ENCODE peak calls at places on chromosomes 13 and 19, in six cellular contexts. One of them, this sample, is unnamed.

GRCh38 chr19:34692541-34692940 is 15.1 kb downstream of the ZNF302 start:
- DNase-seq in fibroblast of pulmonary artery: no peak
- DNase-seq in psoas muscle: no peak
- DNase-seq in retinal pigment epithelial cell: no peak
- DNase-seq in GM06990: no peak
- DNase-seq in BE2C: no peak
- DNase-seq in this sample: no peak

GRCh38 chr19:56270676-56271075 is 1.9 kb upstream of the EDDM13 start:
- DNase-seq in fibroblast of pulmonary artery: no peak
- DNase-seq in psoas muscle: no peak
- DNase-seq in retinal pigment epithelial cell: no peak
- DNase-seq in GM06990: no peak
- DNase-seq in BE2C: no peak
- DNase-seq in this sample: no peak

GRCh38 chr19:49301165-49301865 is 23.7 kb downstream of the SLC6A16 start:
- DNase-seq in fibroblast of pulmonary artery: peak; percentile 69
- DNase-seq in psoas muscle: peak; percentile 81
- DNase-seq in retinal pigment epithelial cell: peak; percentile 4
- DNase-seq in GM06990: peak; percentile 50
- DNase-seq in BE2C: peak; percentile 85
- DNase-seq in this sample: peak; percentile 76

GRCh38 chr13:27132538-27132937 is 39.1 kb downstream of the USP12 start:
- DNase-seq in fibroblast of pulmonary artery: no peak
- DNase-seq in psoas muscle: no peak
- DNase-seq in retinal pigment epithelial cell: no peak
- DNase-seq in GM06990: peak; percentile 45
- DNase-seq in BE2C: no peak
- DNase-seq in this sample: no peak

GRCh38 chr13:27960362-27961226 is 8.5 kb downstream of the CDX2 start:
- DNase-seq in fibroblast of pulmonary artery: peak; percentile 31
- DNase-seq in psoas muscle: no peak
- DNase-seq in retinal pigment epithelial cell: no peak
- DNase-seq in GM06990: peak; percentile 47
- DNase-seq in BE2C: no peak
- DNase-seq in this sample: peak; percentile 43

GRCh38 chr19:49843265-49843664 is 7.7 kb upstream of the PTOV1 start:
- DNase-seq in fibroblast of pulmonary artery: no peak
- DNase-seq in psoas muscle: no peak
- DNase-seq in retinal pigment epithelial cell: no peak
- DNase-seq in GM06990: no peak
- DNase-seq in BE2C: no peak
- DNase-seq in this sample: no peak

GRCh38 chr19:46984077-46985010 is 35.3 kb upstream of the NPAS1 start:
- DNase-seq in fibroblast of pulmonary artery: peak; percentile 91
- DNase-seq in psoas muscle: peak; percentile 69
- DNase-seq in retinal pigment epithelial cell: no peak
- DNase-seq in GM06990: no peak
- DNase-seq in BE2C: peak; percentile 48
- DNase-seq in this sample: peak; percentile 81

GRCh38 chr13:106385669-106386068 is 149.8 kb downstream of the EFNB2 start:
- DNase-seq in fibroblast of pulmonary artery: no peak
- DNase-seq in psoas muscle: no peak
- DNase-seq in retinal pigment epithelial cell: no peak
- DNase-seq in GM06990: no peak
- DNase-seq in BE2C: no peak
- DNase-seq in this sample: no peak

GRCh38 chr19:4575978-4576933 is 16.8 kb upstream of the SEMA6B start:
- DNase-seq in fibroblast of pulmonary artery: peak; percentile 73
- DNase-seq in psoas muscle: peak; percentile 80
- DNase-seq in retinal pigment epithelial cell: no peak
- DNase-seq in GM06990: no peak
- DNase-seq in BE2C: peak; percentile 84
- DNase-seq in this sample: peak; percentile 74

GRCh38 chr13:76522083-76522755 is 364.0 kb downstream of the KCTD12 start:
- DNase-seq in fibroblast of pulmonary artery: peak; percentile 43
- DNase-seq in psoas muscle: no peak
- DNase-seq in retinal pigment epithelial cell: no peak
- DNase-seq in GM06990: no peak
- DNase-seq in BE2C: peak; percentile 64
- DNase-seq in this sample: peak; percentile 70

GRCh38 chr13:44218501-44219240 is 155.0 kb upstream of the SERP2 start:
- DNase-seq in fibroblast of pulmonary artery: peak; percentile 67
- DNase-seq in psoas muscle: peak; percentile 84
- DNase-seq in retinal pigment epithelial cell: no peak
- DNase-seq in GM06990: no peak
- DNase-seq in BE2C: no peak
- DNase-seq in this sample: peak; percentile 57

GRCh38 chr13:44867825-44868224 is 121.4 kb downstream of the NUFIP1 start:
- DNase-seq in fibroblast of pulmonary artery: peak; percentile 34
- DNase-seq in psoas muscle: no peak
- DNase-seq in retinal pigment epithelial cell: no peak
- DNase-seq in GM06990: no peak
- DNase-seq in BE2C: no peak
- DNase-seq in this sample: peak; percentile 51

GRCh38 chr19:35717665-35718344 is at the start of gene KMT2B:
- DNase-seq in fibroblast of pulmonary artery: no peak
- DNase-seq in psoas muscle: peak; percentile 98
- DNase-seq in retinal pigment epithelial cell: no peak
- DNase-seq in GM06990: peak; percentile 98
- DNase-seq in BE2C: no peak
- DNase-seq in this sample: no peak

GRCh38 chr13:80584306-80584705 is 243.4 kb upstream of the SPRY2 start:
- DNase-seq in fibroblast of pulmonary artery: no peak
- DNase-seq in psoas muscle: no peak
- DNase-seq in retinal pigment epithelial cell: no peak
- DNase-seq in GM06990: no peak
- DNase-seq in BE2C: no peak
- DNase-seq in this sample: no peak

GRCh38 chr13:36885901-36886300 is 34.1 kb downstream of the SMAD9 start:
- DNase-seq in fibroblast of pulmonary artery: no peak
- DNase-seq in psoas muscle: no peak
- DNase-seq in retinal pigment epithelial cell: no peak
- DNase-seq in GM06990: no peak
- DNase-seq in BE2C: no peak
- DNase-seq in this sample: no peak

GRCh38 chr19:9008667-9009066 is 1.5 kb downstream of the MUC16 start:
- DNase-seq in fibroblast of pulmonary artery: no peak
- DNase-seq in psoas muscle: no peak
- DNase-seq in retinal pigment epithelial cell: no peak
- DNase-seq in GM06990: no peak
- DNase-seq in BE2C: no peak
- DNase-seq in this sample: no peak

GRCh38 chr13:41386206-41386605 is 71.1 kb upstream of the RGCC start:
- DNase-seq in fibroblast of pulmonary artery: no peak
- DNase-seq in psoas muscle: no peak
- DNase-seq in retinal pigment epithelial cell: no peak
- DNase-seq in GM06990: no peak
- DNase-seq in BE2C: no peak
- DNase-seq in this sample: no peak

DNA sequence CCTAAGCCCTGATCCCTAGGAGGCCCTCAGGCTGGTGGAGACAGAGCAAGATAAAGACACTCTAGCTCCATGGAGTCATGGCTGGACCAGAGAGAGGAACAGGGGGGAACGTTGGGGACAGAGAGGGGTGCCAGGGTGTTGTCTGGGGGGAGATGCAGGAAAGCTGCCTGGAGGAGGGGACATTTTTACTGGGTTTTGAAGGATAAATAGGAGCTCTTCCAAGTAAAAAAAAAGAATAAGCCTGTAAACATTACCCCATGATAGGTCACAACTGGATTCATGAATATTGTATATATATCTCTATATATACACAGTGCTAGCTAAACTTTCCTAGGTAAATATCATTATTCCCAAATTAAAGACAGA is 714 bp downstream of the HSH2D start:
- DNase-seq in fibroblast of pulmonary artery: no peak
- DNase-seq in psoas muscle: no peak
- DNase-seq in retinal pigment epithelial cell: no peak
- DNase-seq in GM06990: no peak
- DNase-seq in BE2C: no peak
- DNase-seq in this sample: no peak
- H3K4me3 ChIP-seq in fibroblast of pulmonary artery: no peak overlapping the region
- H3K4me3 ChIP-seq in psoas muscle: no peak overlapping the region
- H3K4me3 ChIP-seq in retinal pigment epithelial cell: no peak overlapping the region
- H3K4me3 ChIP-seq in GM06990: peak overlapping the region; percentile 80
- H3K4me3 ChIP-seq in BE2C: no peak overlapping the region
- H3K4me3 ChIP-seq in this sample: no peak overlapping the region

GRCh38 chr19:32720936-32721250 is 1.3 kb downstream of the TDRD12 start:
- DNase-seq in fibroblast of pulmonary artery: no peak
- DNase-seq in psoas muscle: no peak
- DNase-seq in retinal pigment epithelial cell: no peak
- DNase-seq in GM06990: no peak
- DNase-seq in BE2C: no peak
- DNase-seq in this sample: no peak

GRCh38 chr19:32719611-32720059 is at the start of gene TDRD12:
- DNase-seq in fibroblast of pulmonary artery: no peak
- DNase-seq in psoas muscle: no peak
- DNase-seq in retinal pigment epithelial cell: no peak
- DNase-seq in GM06990: peak; percentile 17
- DNase-seq in BE2C: peak; percentile 17
- DNase-seq in this sample: peak; percentile 6

GRCh38 chr19:32717496-32717895 is 2.1 kb upstream of the TDRD12 start:
- DNase-seq in fibroblast of pulmonary artery: no peak
- DNase-seq in psoas muscle: no peak
- DNase-seq in retinal pigment epithelial cell: no peak
- DNase-seq in GM06990: no peak
- DNase-seq in BE2C: no peak
- DNase-seq in this sample: no peak

GRCh38 chr19:32718286-32718685 is 1.3 kb upstream of the TDRD12 start:
- DNase-seq in fibroblast of pulmonary artery: no peak
- DNase-seq in psoas muscle: no peak
- DNase-seq in retinal pigment epithelial cell: no peak
- DNase-seq in GM06990: no peak
- DNase-seq in BE2C: no peak
- DNase-seq in this sample: no peak

GRCh38 chr19:32720216-32720935 is 809 bp downstream of the TDRD12 start:
- DNase-seq in fibroblast of pulmonary artery: no peak
- DNase-seq in psoas muscle: no peak
- DNase-seq in retinal pigment epithelial cell: no peak
- DNase-seq in GM06990: no peak
- DNase-seq in BE2C: no peak
- DNase-seq in this sample: no peak
- TF ChIP-seq CTCF in fibroblast of pulmonary artery: no peak
- TF ChIP-seq CTCF in psoas muscle: no peak
- TF ChIP-seq CTCF in retinal pigment epithelial cell: no peak
- TF ChIP-seq CTCF in GM06990: no peak
- TF ChIP-seq CTCF in BE2C: no peak
- TF ChIP-seq CTCF in this sample: no peak

GRCh38 chr19:38434549-38435051 is 1.1 kb downstream of the RYR1 start:
- DNase-seq in fibroblast of pulmonary artery: no peak
- DNase-seq in psoas muscle: peak; percentile 95
- DNase-seq in retinal pigment epithelial cell: no peak
- DNase-seq in GM06990: no peak
- DNase-seq in BE2C: no peak
- DNase-seq in this sample: no peak

GRCh38 chr19:38430931-38431330 is 2.6 kb upstream of the RYR1 start:
- DNase-seq in fibroblast of pulmonary artery: no peak
- DNase-seq in psoas muscle: no peak
- DNase-seq in retinal pigment epithelial cell: no peak
- DNase-seq in GM06990: no peak
- DNase-seq in BE2C: no peak
- DNase-seq in this sample: no peak

GRCh38 chr19:38429811-38430156 is 3.7 kb upstream of the RYR1 start:
- DNase-seq in fibroblast of pulmonary artery: no peak
- DNase-seq in psoas muscle: no peak
- DNase-seq in retinal pigment epithelial cell: no peak
- DNase-seq in GM06990: no peak
- DNase-seq in BE2C: no peak
- DNase-seq in this sample: no peak

GRCh38 chr19:38437295-38437694 is 3.8 kb downstream of the RYR1 start:
- DNase-seq in fibroblast of pulmonary artery: no peak
- DNase-seq in psoas muscle: no peak
- DNase-seq in retinal pigment epithelial cell: no peak
- DNase-seq in GM06990: no peak
- DNase-seq in BE2C: no peak
- DNase-seq in this sample: no peak

DNA sequence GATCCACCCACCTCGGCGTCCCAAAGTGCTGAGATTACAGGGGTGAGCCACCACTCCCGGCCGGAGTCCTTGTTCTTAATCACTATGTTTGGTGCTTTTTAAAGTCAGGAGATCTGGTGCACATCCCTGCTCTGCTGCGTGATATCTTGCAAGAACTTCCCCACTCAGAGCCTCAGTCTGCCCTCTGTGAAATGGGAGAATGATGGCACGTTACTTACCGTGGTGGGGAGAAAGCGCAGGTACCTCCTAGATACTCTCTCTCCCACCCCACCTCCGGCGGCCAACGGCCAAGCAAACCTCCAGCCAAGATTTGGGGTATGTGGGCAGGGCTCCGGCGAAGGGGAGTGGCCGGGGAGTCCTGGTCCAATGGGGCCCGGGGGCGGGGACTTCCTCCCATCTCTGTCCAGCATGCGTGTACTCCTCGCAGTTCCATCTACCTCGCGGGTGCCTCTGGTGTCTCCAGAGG is at the start of gene RYR1:
- DNase-seq in fibroblast of pulmonary artery: peak; percentile 10
- DNase-seq in psoas muscle: peak; percentile 96
- DNase-seq in retinal pigment epithelial cell: no peak
- DNase-seq in GM06990: peak; percentile 61
- DNase-seq in BE2C: peak; percentile 66
- DNase-seq in this sample: peak; percentile 10
- H3K4me3 ChIP-seq in fibroblast of pulmonary artery: no peak within 1 kb of the TSS
- H3K4me3 ChIP-seq in psoas muscle: peak within 1 kb of the TSS; percentile 90
- H3K4me3 ChIP-seq in retinal pigment epithelial cell: no peak within 1 kb of the TSS
- H3K4me3 ChIP-seq in GM06990: no peak within 1 kb of the TSS
- H3K4me3 ChIP-seq in BE2C: no peak within 1 kb of the TSS
- H3K4me3 ChIP-seq in this sample: no peak within 1 kb of the TSS

GRCh38 chr19:54156490-54156889 is 3.0 kb downstream of the LENG1 start:
- DNase-seq in fibroblast of pulmonary artery: no peak
- DNase-seq in psoas muscle: no peak
- DNase-seq in retinal pigment epithelial cell: no peak
- DNase-seq in GM06990: no peak
- DNase-seq in BE2C: no peak
- DNase-seq in this sample: no peak

GRCh38 chr19:54153731-54154326 is 5.7 kb downstream of the LENG1 start:
- DNase-seq in fibroblast of pulmonary artery: no peak
- DNase-seq in psoas muscle: no peak
- DNase-seq in retinal pigment epithelial cell: no peak
- DNase-seq in GM06990: no peak
- DNase-seq in BE2C: no peak
- DNase-seq in this sample: no peak

GRCh38 chr19:54154603-54155345 is 4.7 kb downstream of the LENG1 start:
- DNase-seq in fibroblast of pulmonary artery: peak; percentile 33
- DNase-seq in psoas muscle: no peak
- DNase-seq in retinal pigment epithelial cell: no peak
- DNase-seq in GM06990: no peak
- DNase-seq in BE2C: no peak
- DNase-seq in this sample: no peak

GRCh38 chr19:54156953-54157352 is 2.6 kb downstream of the LENG1 start:
- DNase-seq in fibroblast of pulmonary artery: no peak
- DNase-seq in psoas muscle: no peak
- DNase-seq in retinal pigment epithelial cell: no peak
- DNase-seq in GM06990: no peak
- DNase-seq in BE2C: no peak
- DNase-seq in this sample: no peak

GRCh38 chr19:54155694-54156093 is 3.8 kb downstream of the LENG1 start:
- DNase-seq in fibroblast of pulmonary artery: no peak
- DNase-seq in psoas muscle: no peak
- DNase-seq in retinal pigment epithelial cell: no peak
- DNase-seq in GM06990: no peak
- DNase-seq in BE2C: no peak
- DNase-seq in this sample: no peak
- TF ChIP-seq CTCF in fibroblast of pulmonary artery: no peak
- TF ChIP-seq CTCF in psoas muscle: no peak
- TF ChIP-seq CTCF in retinal pigment epithelial cell: peak; percentile 5
- TF ChIP-seq CTCF in GM06990: no peak
- TF ChIP-seq CTCF in BE2C: no peak
- TF ChIP-seq CTCF in this sample: no peak

GRCh38 chr19:18684642-18684993 is 1.1 kb downstream of the CRTC1 start:
- DNase-seq in fibroblast of pulmonary artery: no peak
- DNase-seq in psoas muscle: no peak
- DNase-seq in retinal pigment epithelial cell: no peak
- DNase-seq in GM06990: no peak
- DNase-seq in BE2C: no peak
- DNase-seq in this sample: no peak
- H3K4me3 ChIP-seq in fibroblast of pulmonary artery: no peak overlapping the region
- H3K4me3 ChIP-seq in psoas muscle: peak overlapping the region; percentile 71
- H3K4me3 ChIP-seq in retinal pigment epithelial cell: peak overlapping the region; percentile 73
- H3K4me3 ChIP-seq in GM06990: no peak overlapping the region
- H3K4me3 ChIP-seq in BE2C: peak overlapping the region; percentile 64
- H3K4me3 ChIP-seq in this sample: no peak overlapping the region